ENCODE peak calls at places on chromosomes 16 and 17, in ten cellular contexts. O, K, X, Z, A, H, I, Q, R and U are unnamed samples.

GRCh38 chr17:14950216-14950615 is 314.9 kb downstream of the PMP22 start:
- DNase-seq in Q (no peak), R (no peak), O (no peak), Z (no peak), K (no peak), X (no peak), H (peak), I (no peak), A (no peak), U (no peak)

GRCh38 chr17:83050651-83051422 is 28.6 kb upstream of the METRNL start:
- DNase-seq in X (no peak), O (no peak), Q (no peak), A (no peak), H (no peak), Z (no peak), R (peak), K (no peak), I (peak), U (peak)

GRCh38 chr17:58416396-58416795 is 938 bp downstream of the RNF43 start:
- DNase-seq in Z (no peak), K (no peak), R (no peak), I (no peak), A (no peak), H (no peak), X (no peak), O (no peak), Q (no peak), U (no peak)

GRCh38 chr16:85057948-85058347 is 30.4 kb downstream of the KIAA0513 start:
- DNase-seq in R (no peak), I (no peak), H (no peak), Z (no peak), O (no peak), Q (no peak), X (no peak), A (no peak), K (no peak), U (no peak)

GRCh38 chr16:83887088-83887487 is 11.8 kb upstream of the MLYCD start:
- DNase-seq in H (no peak), K (no peak), R (no peak), X (peak), I (peak), Q (no peak), A (no peak), O (no peak), Z (no peak), U (no peak)

GRCh38 chr17:3870871-3871306 is 22.0 kb downstream of the CAMKK1 start:
- DNase-seq in R (no peak), K (no peak), Z (no peak), H (peak), A (no peak), X (peak), I (peak), O (peak), Q (no peak), U (peak)

GRCh38 chr17:1766382-1767135 is 4.7 kb downstream of the SERPINF1 start:
- DNase-seq in A (no peak), Z (no peak), Q (no peak), X (peak), O (no peak), R (peak), H (no peak), I (no peak), K (no peak), U (no peak)

GRCh38 chr17:39981207-39982068 is 831 bp downstream of the PSMD3 start:
- DNase-seq in A (no peak), O (peak), K (no peak), Z (no peak), H (no peak), X (no peak), I (no peak), R (no peak), Q (peak), U (peak)

GRCh38 chr17:73722163-73722562 is 77.9 kb upstream of the SDK2 start:
- DNase-seq in X (no peak), A (no peak), R (no peak), I (no peak), O (no peak), Q (no peak), K (no peak), H (no peak), Z (no peak), U (no peak)

GRCh38 chr16:70395345-70395901 is 43.5 kb downstream of the ST3GAL2 start:
- DNase-seq in Z (no peak), A (peak), X (peak), I (peak), K (peak), O (peak), R (peak), Q (peak), H (peak), U (peak)

GRCh38 chr17:53627511-53627910 is 195.2 kb upstream of the KIF2B start:
- DNase-seq in X (no peak), I (no peak), O (no peak), K (no peak), Z (peak), A (no peak), R (no peak), Q (no peak), H (peak), U (no peak)

GRCh38 chr16:1991588-1992474 is 2.1 kb downstream of the SYNGR3 start:
- DNase-seq in R (peak), X (peak), A (peak), I (peak), O (peak), Q (peak), H (peak), K (peak), Z (no peak), U (peak)

GRCh38 chr17:27363322-27363721 is 69.4 kb downstream of the WSB1 start:
- DNase-seq in R (no peak), A (no peak), O (no peak), K (no peak), X (no peak), Z (no peak), H (no peak), Q (no peak), I (no peak), U (no peak)

GRCh38 chr17:30565073-30565935 is 88.1 kb downstream of the GOSR1 start:
- DNase-seq in O (no peak), H (peak), I (no peak), Q (peak), A (no peak), K (no peak), Z (no peak), R (peak), X (no peak), U (no peak)

GRCh38 chr16:19883296-19883951 is 1.2 kb downstream of the GPRC5B start:
- DNase-seq in K (no peak), Q (no peak), Z (no peak), I (peak), O (peak), R (no peak), X (no peak), A (no peak), H (peak), U (peak)

GRCh38 chr16:69179255-69180010 is 7.5 kb upstream of the SNTB2 start:
- DNase-seq in H (peak), A (no peak), I (peak), Z (no peak), O (peak), R (peak), K (no peak), X (peak), Q (peak), U (peak)

GRCh38 chr16:75424096-75424762 is 9.1 kb downstream of the CFDP1 start:
- DNase-seq in X (no peak), I (no peak), O (peak), H (no peak), A (no peak), K (no peak), Q (peak), R (no peak), Z (no peak), U (peak)

GRCh38 chr17:82702161-82702932 is 3.8 kb upstream of the RAB40B start:
- DNase-seq in X (no peak), Q (no peak), R (no peak), O (peak), A (no peak), K (no peak), I (peak), H (no peak), Z (no peak), U (no peak)

GRCh38 chr17:58311429-58311894 is 17.1 kb downstream of the TSPOAP1 start:
- DNase-seq in O (no peak), H (no peak), A (no peak), R (no peak), K (no peak), X (no peak), Z (no peak), Q (no peak), I (no peak), U (no peak)

GRCh38 chr16:57798953-57799618 is 3.2 kb downstream of the KIFC3 start:
- DNase-seq in O (no peak), I (no peak), K (no peak), R (no peak), Q (no peak), A (no peak), X (no peak), Z (no peak), H (no peak), U (no peak)

GRCh38 chr17:40352044-40352778 is 12.3 kb downstream of the GJD3 start:
- DNase-seq in Q (no peak), R (peak), H (no peak), X (no peak), O (no peak), A (no peak), K (no peak), Z (no peak), I (no peak), U (no peak)

GRCh38 chr17:80790981-80791742 is 200.5 kb upstream of the CHMP6 start:
- DNase-seq in O (no peak), Q (no peak), K (no peak), X (no peak), H (peak), A (no peak), I (no peak), R (no peak), Z (no peak), U (no peak)

GRCh38 chr16:72246423-72246822 is 74.5 kb upstream of the PMFBP1 start:
- DNase-seq in R (no peak), O (no peak), Z (no peak), A (no peak), Q (no peak), K (no peak), I (no peak), X (no peak), H (no peak), U (no peak)

GRCh38 chr16:30927789-30928378 is 4.5 kb downstream of the FBXL19 start:
- DNase-seq in I (peak), X (peak), H (peak), K (peak), R (peak), Z (no peak), Q (peak), O (peak), A (no peak), U (peak)

GRCh38 chr17:82332669-82333278 is 792 bp downstream of the SECTM1 start:
- DNase-seq in H (peak), A (no peak), O (peak), Q (peak), R (no peak), X (peak), I (peak), K (no peak), Z (no peak), U (peak)

GRCh38 chr16:69465083-69465721 is 40.8 kb downstream of the CYB5B start:
- DNase-seq in A (no peak), O (peak), H (peak), I (peak), Z (peak), R (no peak), Q (peak), X (peak), K (no peak), U (peak)

GRCh38 chr16:23025692-23026305 is 123.5 kb downstream of the USP31 start:
- DNase-seq in R (no peak), O (peak), Z (peak), A (no peak), K (no peak), Q (no peak), X (peak), I (no peak), H (no peak), U (no peak)

GRCh38 chr16:2860826-2861567 is 3.0 kb upstream of the PRSS22 start:
- DNase-seq in K (no peak), I (no peak), A (no peak), Z (no peak), O (no peak), H (no peak), X (peak), Q (no peak), R (no peak), U (peak)